ENCODE peak calls at places on chromosome 20, in five cellular contexts. X is K562, A is H1, F is HepG2, W is GM12878. M is an unnamed sample.

GRCh38 chr20:40860487-40860902 is 168.1 kb upstream of the TOP1 start:
- DNase-seq in X (no peak), A (no peak), F (no peak), W (no peak), M (no peak)

GRCh38 chr20:31712564-31713311 is 9.9 kb downstream of the BCL2L1 start:
- DNase-seq in X (no peak), A (peak), F (peak), W (no peak), M (peak)

GRCh38 chr20:59120491-59120890 is 43.1 kb upstream of the ZNF831 start:
- DNase-seq in X (no peak), A (no peak), F (no peak), W (no peak), M (no peak)

GRCh38 chr20:45968801-45969711 is 2.9 kb downstream of the ZNF335 start:
- DNase-seq in X (peak), A (no peak), F (no peak), W (no peak), M (no peak)

GRCh38 chr20:53829086-53829703 is 235.6 kb upstream of the ZNF217 start:
- DNase-seq in X (peak), A (no peak), F (no peak), W (no peak), M (no peak)

GRCh38 chr20:50272413-50273120 is 81.9 kb downstream of the CEBPB start:
- DNase-seq in X (no peak), A (no peak), F (peak), W (no peak), M (no peak)

GRCh38 chr20:34705383-34706021 is 1.4 kb downstream of the TP53INP2 start:
- DNase-seq in X (peak), A (no peak), F (peak), W (no peak), M (peak)

GRCh38 chr20:46562373-46563169 is 12.1 kb upstream of the OCSTAMP start:
- DNase-seq in X (peak), A (peak), F (peak), W (no peak), M (peak)

GRCh38 chr20:50151034-50151743 is 2.3 kb downstream of the PEDS1 start:
- DNase-seq in X (no peak), A (no peak), F (no peak), W (no peak), M (peak)

GRCh38 chr20:33767739-33768138 is 35.9 kb downstream of the ZNF341 start:
- DNase-seq in X (no peak), A (no peak), F (no peak), W (no peak), M (no peak)

GRCh38 chr20:22227301-22227700 is 357.1 kb downstream of the FOXA2 start:
- DNase-seq in X (no peak), A (no peak), F (no peak), W (no peak), M (no peak)

GRCh38 chr20:3350412-3350811 is 57.1 kb downstream of the DNAAF9 start:
- DNase-seq in X (no peak), A (no peak), F (no peak), W (no peak), M (no peak)

GRCh38 chr20:36792422-36792821 is 18.9 kb upstream of the DSN1 start:
- DNase-seq in X (no peak), A (no peak), F (peak), W (no peak), M (peak)

GRCh38 chr20:7171911-7172310 is 404.4 kb downstream of the BMP2 start:
- DNase-seq in X (no peak), A (no peak), F (no peak), W (no peak), M (peak)

GRCh38 chr20:21693322-21693721 is 12.1 kb upstream of the PAX1 start:
- DNase-seq in X (peak), A (peak), F (peak), W (no peak), M (peak)

GRCh38 chr20:33162313-33162712 is 5.6 kb upstream of the BPIFA2 start:
- DNase-seq in X (no peak), A (peak), F (no peak), W (no peak), M (no peak)

GRCh38 chr20:46036370-46036769 is 7.4 kb downstream of the SLC12A5 start:
- DNase-seq in X (no peak), A (no peak), F (no peak), W (no peak), M (no peak)

GRCh38 chr20:54041336-54041735 is 29.1 kb downstream of the BCAS1 start:
- DNase-seq in X (no peak), A (no peak), F (no peak), W (no peak), M (no peak)

GRCh38 chr20:58014628-58015315 is 213.7 kb downstream of the ANKRD60 start:
- DNase-seq in X (no peak), A (no peak), F (no peak), W (no peak), M (no peak)

GRCh38 chr20:58698741-58699141 is 6.1 kb downstream of the NPEPL1 start:
- DNase-seq in X (no peak), A (no peak), F (no peak), W (no peak), M (no peak)

GRCh38 chr20:8788831-8789230 is 280.1 kb upstream of the PLCB4 start:
- DNase-seq in X (no peak), A (no peak), F (no peak), W (no peak), M (no peak)

GRCh38 chr20:36350439-36350838 is 44.3 kb downstream of the DLGAP4 start:
- DNase-seq in X (no peak), A (no peak), F (no peak), W (no peak), M (no peak)

GRCh38 chr20:11159728-11160127 is 485.9 kb upstream of the JAG1 start:
- DNase-seq in X (no peak), A (no peak), F (no peak), W (peak), M (no peak)

GRCh38 chr20:38052870-38053269 is 19.3 kb downstream of the RPRD1B start:
- DNase-seq in X (no peak), A (no peak), F (no peak), W (no peak), M (no peak)

GRCh38 chr20:38046572-38046971 is 13.0 kb downstream of the RPRD1B start:
- DNase-seq in X (no peak), A (no peak), F (no peak), W (no peak), M (peak)

GRCh38 chr20:38049800-38050199 is 16.3 kb downstream of the RPRD1B start:
- DNase-seq in X (no peak), A (no peak), F (peak), W (no peak), M (no peak)

GRCh38 chr20:38054647-38055046 is 21.1 kb downstream of the RPRD1B start:
- DNase-seq in X (no peak), A (no peak), F (no peak), W (no peak), M (no peak)

DNA sequence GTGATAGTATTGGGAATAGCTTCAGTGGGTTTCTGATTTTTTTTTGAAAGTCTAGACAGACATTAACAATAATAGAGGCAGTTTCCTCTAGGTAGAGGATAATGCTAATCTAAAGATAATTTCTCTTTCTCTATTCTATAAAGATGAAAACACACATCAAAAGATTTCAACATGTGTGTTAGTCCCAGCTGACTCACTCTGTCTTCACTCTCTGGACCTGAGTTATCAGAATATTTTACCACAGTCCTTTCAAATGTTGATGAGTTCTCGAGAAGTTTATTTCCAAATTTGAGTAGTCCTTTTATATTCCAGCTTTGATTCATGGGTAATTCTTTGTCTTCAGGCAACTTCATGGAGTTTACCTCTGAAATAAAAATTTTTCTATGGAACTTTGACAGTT is 17.1 kb downstream of the RPRD1B start:
- DNase-seq in X (no peak), A (no peak), F (no peak), W (no peak), M (no peak)
- H3K27ac ChIP-seq in X (no peak), A (no peak), F (no peak), W (no peak), M (peak)

GRCh38 chr20:43716123-43716522 is 10.7 kb downstream of the GTSF1L start:
- DNase-seq in X (no peak), A (no peak), F (no peak), W (no peak), M (no peak)

GRCh38 chr20:43715511-43715910 is 11.3 kb downstream of the GTSF1L start:
- DNase-seq in X (no peak), A (no peak), F (no peak), W (no peak), M (no peak)

GRCh38 chr20:43720007-43720406 is 6.8 kb downstream of the GTSF1L start:
- DNase-seq in X (no peak), A (no peak), F (no peak), W (no peak), M (no peak)

GRCh38 chr20:43716757-43717615 is 9.8 kb downstream of the GTSF1L start:
- DNase-seq in X (no peak), A (no peak), F (no peak), W (no peak), M (no peak)

DNA sequence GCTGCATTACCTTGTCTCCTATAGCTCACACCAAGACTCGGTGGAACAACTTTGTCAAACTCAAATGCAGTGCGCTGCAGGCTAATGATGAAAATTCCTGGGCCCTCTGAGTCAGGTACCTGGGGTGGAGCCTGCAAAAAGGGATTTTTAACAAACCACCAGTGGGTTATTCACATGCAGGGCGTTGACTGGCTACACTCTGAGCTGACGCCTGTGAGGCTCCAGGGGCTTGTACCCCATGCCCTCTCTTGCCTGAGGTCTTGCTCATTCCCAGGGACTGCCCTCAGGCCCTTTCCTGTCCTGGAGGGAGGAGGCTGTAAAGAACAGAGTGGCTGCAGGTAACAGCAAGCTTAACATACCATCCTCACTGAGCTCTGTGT is 9.2 kb downstream of the GTSF1L start:
- DNase-seq in X (no peak), A (no peak), F (no peak), W (no peak), M (no peak)
- TF ChIP-seq CREB1 in X (no peak), A (no peak), F (no peak), W (no peak), M (no peak)

DNA sequence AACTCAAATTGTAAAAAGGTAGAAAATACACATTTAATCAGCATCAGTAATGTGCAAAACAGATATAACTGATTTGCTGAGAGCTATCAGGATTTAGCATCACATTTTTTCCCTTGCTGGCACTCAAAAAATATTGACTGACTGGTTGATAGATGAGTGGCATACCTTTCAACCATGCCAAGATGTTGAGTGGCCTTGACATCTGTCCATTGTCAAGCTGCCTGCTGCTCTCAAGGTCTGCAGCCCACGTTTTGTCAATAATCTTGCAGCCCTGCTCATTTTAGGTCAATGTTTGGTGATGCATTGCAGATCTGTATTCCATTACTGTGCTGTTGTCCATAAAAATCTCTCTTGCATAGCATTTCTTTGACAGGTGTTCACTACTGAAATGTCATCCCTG is 111.7 kb downstream of the BFSP1 start:
- DNase-seq in X (no peak), A (no peak), F (no peak), W (no peak), M (no peak)
- TF ChIP-seq POLR2AphosphoS5 in X (no peak), A (no peak), F (no peak), W (no peak), M (no peak)

GRCh38 chr20:19814241-19814640 is 56.2 kb downstream of the RIN2 start:
- DNase-seq in X (no peak), A (no peak), F (no peak), W (no peak), M (no peak)

GRCh38 chr20:19812696-19813095 is 54.6 kb downstream of the RIN2 start:
- DNase-seq in X (no peak), A (no peak), F (no peak), W (no peak), M (no peak)

GRCh38 chr20:19812056-19812455 is 54.0 kb downstream of the RIN2 start:
- DNase-seq in X (no peak), A (no peak), F (no peak), W (no peak), M (no peak)

GRCh38 chr20:19815553-19815991 is 57.5 kb downstream of the RIN2 start:
- DNase-seq in X (no peak), A (no peak), F (peak), W (no peak), M (peak)

GRCh38 chr20:19813839-19814238 is 55.8 kb downstream of the RIN2 start:
- DNase-seq in X (no peak), A (no peak), F (no peak), W (no peak), M (no peak)
- H3K27ac ChIP-seq in X (no peak), A (no peak), F (no peak), W (no peak), M (no peak)

GRCh38 chr20:62581308-62581707 is 61.0 kb upstream of the SLCO4A1 start:
- DNase-seq in X (no peak), A (no peak), F (no peak), W (no peak), M (no peak)

GRCh38 chr20:62585571-62585970 is 56.7 kb upstream of the SLCO4A1 start:
- DNase-seq in X (no peak), A (no peak), F (no peak), W (no peak), M (no peak)

GRCh38 chr20:62581806-62582205 is 60.5 kb upstream of the SLCO4A1 start:
- DNase-seq in X (no peak), A (no peak), F (no peak), W (no peak), M (no peak)

GRCh38 chr20:62584671-62585512 is 57.4 kb upstream of the SLCO4A1 start:
- DNase-seq in X (no peak), A (no peak), F (no peak), W (no peak), M (no peak)

DNA sequence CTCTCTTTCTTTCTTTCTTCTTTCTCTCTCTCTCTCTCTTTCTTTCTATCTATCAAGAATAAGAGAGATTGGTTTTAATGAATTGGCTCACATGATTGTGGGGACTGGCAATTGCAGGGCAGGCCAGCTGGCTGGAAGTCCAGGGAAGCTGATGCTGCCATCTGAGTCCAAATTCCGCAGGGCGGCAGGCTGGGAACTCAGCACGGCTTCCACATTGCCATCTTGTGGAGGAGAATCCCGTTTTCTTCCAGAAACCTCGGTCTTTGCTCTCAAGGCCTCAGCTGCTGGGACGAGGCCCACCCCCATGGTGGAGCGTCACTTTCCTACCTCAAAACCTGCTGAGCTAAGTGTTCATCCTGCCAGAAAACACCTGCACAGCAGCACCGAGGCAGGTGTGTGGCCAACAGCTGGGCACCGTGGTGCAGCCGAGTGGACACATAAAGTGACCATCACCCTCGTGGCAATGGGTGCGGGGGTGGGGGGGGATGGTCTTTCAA is 58.8 kb upstream of the SLCO4A1 start:
- DNase-seq in X (no peak), A (no peak), F (no peak), W (no peak), M (peak)
- TF ChIP-seq CREB1 in X (no peak), A (no peak), F (no peak), W (no peak), M (no peak)

DNA sequence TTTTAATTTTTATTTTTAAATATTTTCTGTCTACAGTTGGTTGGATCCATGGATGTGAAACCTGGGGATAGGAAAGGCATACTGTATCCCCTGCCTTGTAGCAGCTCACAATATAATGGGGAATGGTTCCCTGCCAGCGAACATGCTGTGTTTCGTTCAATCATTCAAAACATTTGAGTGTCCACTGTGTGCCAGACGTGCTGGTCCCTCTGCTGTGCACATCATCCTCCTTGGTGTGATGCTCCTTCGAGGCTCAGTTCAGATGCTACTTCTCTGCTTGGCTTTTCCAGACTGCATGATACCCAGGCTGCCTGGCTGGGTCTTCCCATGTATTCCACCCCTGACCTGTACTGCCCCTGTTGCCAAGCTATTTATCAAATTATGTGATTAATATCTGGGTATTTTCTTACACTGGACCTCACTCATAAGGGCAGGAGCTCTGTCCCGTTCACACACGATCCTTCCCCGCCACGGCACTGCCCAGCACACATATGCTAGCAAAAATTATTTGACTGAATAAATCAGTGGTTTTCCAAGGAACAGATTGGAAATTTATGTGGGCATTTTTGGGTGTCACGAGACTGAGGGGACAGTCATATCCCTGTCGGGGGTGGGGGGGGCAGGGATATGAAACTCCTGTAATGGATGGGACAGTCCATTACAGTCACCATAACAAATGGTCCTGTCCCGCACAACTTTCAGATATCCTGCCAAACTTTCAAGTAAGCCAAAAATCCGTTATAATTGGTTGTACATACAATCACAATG is 4.9 kb downstream of the SDCBP2 start:
- DNase-seq in X (no peak), A (peak), F (no peak), W (no peak), M (no peak)
- TF ChIP-seq POLR2AphosphoS5 in X (no peak), A (no peak), F (no peak), W (no peak), M (no peak)